ENCODE peak calls at places on chromosomes 1 and 21, in seven cellular contexts. J is stomach, D is GM23338, M is upper lobe of left lung, O is HepG2, Q is K562, C is SK-N-SH. R is an unnamed sample.

GRCh38 chr21:36100971-36101641 is 31.3 kb downstream of the CBR1 start:
- DNase-seq in J (no peak), D (no peak), M (no peak), O (no peak), Q (no peak), C (no peak), R (no peak)

GRCh38 chr1:29864431-29865022 is 628.2 kb downstream of the PTPRU start:
- DNase-seq in J (no peak), D (no peak), M (no peak), O (no peak), Q (peak; percentile 32), C (peak; percentile 21), R (no peak)

GRCh38 chr21:36565616-36566015 is 85.7 kb upstream of the CLDN14 start:
- DNase-seq in J (no peak), D (no peak), M (no peak), O (no peak), Q (no peak), C (no peak), R (no peak)

GRCh38 chr1:227794813-227795183 is 20.7 kb upstream of the PRSS38 start:
- DNase-seq in J (no peak), D (peak; percentile 27), M (peak; percentile 72), O (no peak), Q (peak; percentile 5), C (no peak), R (no peak)

GRCh38 chr1:152621993-152622392 is 910 bp downstream of the LCE3A start:
- DNase-seq in J (no peak), D (no peak), M (no peak), O (no peak), Q (no peak), C (no peak), R (no peak)

GRCh38 chr1:29471487-29472313 is 235.4 kb downstream of the PTPRU start:
- DNase-seq in J (peak; percentile 19), D (no peak), M (peak; percentile 41), O (peak; percentile 84), Q (no peak), C (peak; percentile 64), R (no peak)

GRCh38 chr1:180098242-180098995 is 56.2 kb upstream of the QSOX1 start:
- DNase-seq in J (no peak), D (no peak), M (no peak), O (no peak), Q (no peak), C (no peak), R (no peak)

GRCh38 chr1:111369645-111370044 is 57.9 kb downstream of the OVGP1 start:
- DNase-seq in J (peak; percentile 68), D (no peak), M (no peak), O (no peak), Q (no peak), C (no peak), R (no peak)

GRCh38 chr1:3245768-3246167 is 176.8 kb downstream of the PRDM16 start:
- DNase-seq in J (no peak), D (no peak), M (no peak), O (no peak), Q (no peak), C (no peak), R (no peak)

GRCh38 chr1:1066403-1067283 is 7.5 kb downstream of the RNF223 start:
- DNase-seq in J (no peak), D (no peak), M (peak; percentile 79), O (no peak), Q (no peak), C (no peak), R (no peak)

GRCh38 chr1:234499119-234500039 is 20.4 kb upstream of the TARBP1 start:
- DNase-seq in J (peak; percentile 94), D (peak; percentile 93), M (peak; percentile 97), O (peak; percentile 65), Q (peak; percentile 90), C (peak; percentile 85), R (peak; percentile 93)

GRCh38 chr1:48725331-48725730 is 51.4 kb downstream of the BEND5 start:
- DNase-seq in J (no peak), D (no peak), M (no peak), O (no peak), Q (no peak), C (no peak), R (no peak)

GRCh38 chr1:206982216-206982615 is 12.0 kb upstream of the FCAMR start:
- DNase-seq in J (peak; percentile 77), D (peak; percentile 77), M (no peak), O (peak; percentile 56), Q (peak; percentile 75), C (peak; percentile 58), R (no peak)

GRCh38 chr1:41610361-41610760 is 125.9 kb upstream of the EDN2 start:
- DNase-seq in J (no peak), D (no peak), M (no peak), O (no peak), Q (no peak), C (no peak), R (peak; percentile 9)

GRCh38 chr1:29256979-29257804 is 20.9 kb downstream of the PTPRU start:
- DNase-seq in J (no peak), D (peak; percentile 56), M (no peak), O (no peak), Q (no peak), C (peak; percentile 63), R (no peak)

GRCh38 chr1:200405273-200405672 is 4.6 kb downstream of the ZNF281 start:
- DNase-seq in J (no peak), D (no peak), M (no peak), O (peak; percentile 32), Q (no peak), C (no peak), R (no peak)

GRCh38 chr1:24805534-24806301 is 60.5 kb downstream of the CLIC4 start:
- DNase-seq in J (no peak), D (no peak), M (no peak), O (no peak), Q (no peak), C (no peak), R (no peak)

GRCh38 chr1:226672217-226672838 is 66.8 kb downstream of the ITPKB start:
- DNase-seq in J (no peak), D (no peak), M (no peak), O (no peak), Q (no peak), C (no peak), R (no peak)

GRCh38 chr1:48876221-48876785 is 99.6 kb upstream of the BEND5 start:
- DNase-seq in J (no peak), D (no peak), M (no peak), O (no peak), Q (no peak), C (no peak), R (no peak)

GRCh38 chr1:28510350-28511223 is 4.7 kb downstream of the RCC1 start:
- DNase-seq in J (no peak), D (peak; percentile 56), M (no peak), O (peak; percentile 55), Q (peak; percentile 17), C (no peak), R (no peak)

GRCh38 chr1:192831706-192832355 is 23.0 kb downstream of the RGS2 start:
- DNase-seq in J (no peak), D (no peak), M (no peak), O (no peak), Q (no peak), C (no peak), R (no peak)

GRCh38 chr1:3001471-3002348 is 19.6 kb upstream of the ACTRT2 start:
- DNase-seq in J (no peak), D (no peak), M (peak; percentile 49), O (no peak), Q (no peak), C (no peak), R (no peak)

GRCh38 chr1:2459757-2460156 is 16.3 kb upstream of the PLCH2 start:
- DNase-seq in J (peak; percentile 38), D (no peak), M (no peak), O (no peak), Q (no peak), C (peak; percentile 97), R (no peak)

GRCh38 chr1:87956072-87956471 is 627.4 kb downstream of the LMO4 start:
- DNase-seq in J (no peak), D (no peak), M (no peak), O (no peak), Q (no peak), C (peak; percentile 1), R (no peak)

GRCh38 chr1:15579683-15580047 is 5.2 kb downstream of the AGMAT start:
- DNase-seq in J (no peak), D (no peak), M (no peak), O (no peak), Q (no peak), C (no peak), R (no peak)

GRCh38 chr1:71755441-71755840 is 526.9 kb downstream of the NEGR1 start:
- DNase-seq in J (no peak), D (no peak), M (no peak), O (no peak), Q (no peak), C (no peak), R (no peak)

GRCh38 chr1:32868806-32869455 is 1.8 kb downstream of the FNDC5 start:
- DNase-seq in J (no peak), D (no peak), M (no peak), O (no peak), Q (no peak), C (no peak), R (no peak)

GRCh38 chr1:166080277-166080964 is 86.4 kb downstream of the FAM78B start:
- DNase-seq in J (no peak), D (no peak), M (peak; percentile 32), O (no peak), Q (no peak), C (no peak), R (no peak)

GRCh38 chr1:84402060-84402459 is 3.8 kb downstream of the DNASE2B start:
- DNase-seq in J (no peak), D (no peak), M (no peak), O (no peak), Q (no peak), C (no peak), R (no peak)

GRCh38 chr1:229570891-229571516 is 12.5 kb upstream of the ABCB10 start:
- DNase-seq in J (peak; percentile 59), D (no peak), M (no peak), O (no peak), Q (no peak), C (no peak), R (no peak)
- H3K27ac ChIP-seq in J (peak overlapping the region; percentile 60), D (no peak overlapping the region), M (no peak overlapping the region), O (no peak overlapping the region), Q (no peak overlapping the region), C (no peak overlapping the region), R (no peak overlapping the region)

GRCh38 chr1:242245255-242245654 is 246.4 kb upstream of the MAP1LC3C start:
- DNase-seq in J (no peak), D (peak; percentile 18), M (no peak), O (no peak), Q (no peak), C (no peak), R (no peak)
- TF ChIP-seq POLR2AphosphoS5 in J (no peak), D (no peak), M (no peak), O (no peak), Q (no peak), C (no peak), R (no peak)

GRCh38 chr1:202857136-202857610 is 31.8 kb downstream of the RABIF start:
- DNase-seq in J (no peak), D (no peak), M (no peak), O (peak; percentile 88), Q (no peak), C (no peak), R (no peak)
- H3K27ac ChIP-seq in J (no peak overlapping the region), D (no peak overlapping the region), M (no peak overlapping the region), O (peak overlapping the region; percentile 62), Q (no peak overlapping the region), C (no peak overlapping the region), R (no peak overlapping the region)

DNA sequence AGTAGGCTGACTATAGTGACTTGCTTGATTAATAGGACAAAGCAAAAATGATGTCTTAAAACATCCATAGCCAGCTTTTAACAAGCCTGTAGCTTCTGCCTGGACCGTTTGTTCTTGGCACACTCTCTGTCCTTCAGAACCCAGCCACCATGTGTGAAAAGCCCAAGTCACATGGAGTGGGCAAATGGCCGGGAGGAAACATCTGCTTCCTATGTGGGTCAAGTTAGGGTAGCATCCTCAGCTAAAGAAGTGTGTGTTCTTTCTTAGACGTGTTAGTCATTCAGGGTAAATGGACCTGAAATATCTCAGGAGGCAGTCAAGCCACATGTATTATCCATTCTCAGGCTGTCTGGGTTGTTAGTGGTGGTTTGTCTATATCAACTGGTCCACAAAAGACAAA is 23.4 kb downstream of the RD3 start:
- DNase-seq in J (no peak), D (no peak), M (no peak), O (no peak), Q (no peak), C (no peak), R (no peak)
- TF ChIP-seq POLR2AphosphoS5 in J (no peak), D (no peak), M (no peak), O (no peak), Q (no peak), C (no peak), R (peak; percentile 37)